ENCODE peak calls at places on chromosomes 12 and 14, in seven cellular contexts. S is neuronal stem cell, T is H9, B is IMR-90, C is H1, L is trophoblast cell, P is mesendoderm. M is an unnamed sample.

GRCh38 chr14:31990959-31991541 is 86.1 kb upstream of the ARHGAP5 start:
- DNase-seq in S (no peak), T (no peak), B (no peak), C (no peak), L (peak), P (no peak), M (peak)

GRCh38 chr12:51528852-51529545 is 62.0 kb upstream of the SCN8A start:
- DNase-seq in S (no peak), T (no peak), B (no peak), C (no peak), L (peak), P (peak), M (no peak)

GRCh38 chr12:100356646-100357223 is at the start of gene SLC17A8:
- DNase-seq in S (peak), T (peak), B (no peak), C (peak), L (no peak), P (peak), M (no peak)

GRCh38 chr14:32669416-32669815 is 269.3 kb upstream of the NPAS3 start:
- DNase-seq in S (no peak), T (no peak), B (no peak), C (no peak), L (no peak), P (no peak), M (no peak)

GRCh38 chr14:22213110-22213509 is 375.9 kb downstream of the DAD1 start:
- DNase-seq in S (no peak), T (no peak), B (peak), C (no peak), L (peak), P (no peak), M (peak)

GRCh38 chr12:56987551-56988053 is 18.7 kb downstream of the ZBTB39 start:
- DNase-seq in S (peak), T (peak), B (peak), C (peak), L (peak), P (peak), M (peak)

GRCh38 chr12:51395283-51396230 is 4.4 kb upstream of the GALNT6 start:
- DNase-seq in S (no peak), T (peak), B (no peak), C (no peak), L (no peak), P (peak), M (no peak)

GRCh38 chr14:35470775-35471174 is 63.2 kb upstream of the INSM2 start:
- DNase-seq in S (peak), T (no peak), B (peak), C (no peak), L (no peak), P (peak), M (peak)

GRCh38 chr12:104535383-104535782 is 78.6 kb downstream of the CHST11 start:
- DNase-seq in S (no peak), T (no peak), B (peak), C (no peak), L (peak), P (peak), M (no peak)

GRCh38 chr14:92532490-92533163 is 19.0 kb downstream of the RIN3 start:
- DNase-seq in S (no peak), T (no peak), B (no peak), C (no peak), L (no peak), P (no peak), M (no peak)

GRCh38 chr12:93714382-93714781 is 37.2 kb downstream of the CRADD start:
- DNase-seq in S (peak), T (no peak), B (no peak), C (no peak), L (peak), P (peak), M (peak)

GRCh38 chr14:77309122-77309521 is 11.6 kb downstream of the POMT2 start:
- DNase-seq in S (no peak), T (no peak), B (no peak), C (no peak), L (no peak), P (no peak), M (no peak)

GRCh38 chr12:24943947-24944597 is 4.8 kb downstream of the BCAT1 start:
- DNase-seq in S (no peak), T (no peak), B (peak), C (no peak), L (peak), P (no peak), M (peak)

GRCh38 chr12:25994252-25994651 is 35.8 kb downstream of the RASSF8 start:
- DNase-seq in S (no peak), T (no peak), B (peak), C (no peak), L (no peak), P (no peak), M (no peak)

GRCh38 chr12:95633671-95634465 is 82.6 kb upstream of the USP44 start:
- DNase-seq in S (no peak), T (no peak), B (no peak), C (no peak), L (no peak), P (no peak), M (peak)

GRCh38 chr12:122995503-122996187 is 15.2 kb downstream of the ARL6IP4 start:
- DNase-seq in S (no peak), T (no peak), B (no peak), C (no peak), L (no peak), P (no peak), M (no peak)

GRCh38 chr12:52380271-52380694 is 5.2 kb downstream of the KRT84 start:
- DNase-seq in S (no peak), T (peak), B (no peak), C (peak), L (peak), P (peak), M (peak)

GRCh38 chr12:52364061-52364460 is 3.2 kb downstream of the KRT85 start:
- DNase-seq in S (no peak), T (no peak), B (no peak), C (no peak), L (no peak), P (no peak), M (no peak)

GRCh38 chr14:43793579-43793978 is 713.5 kb downstream of the FSCB start:
- DNase-seq in S (no peak), T (no peak), B (no peak), C (no peak), L (no peak), P (no peak), M (no peak)

GRCh38 chr14:61530896-61531295 is 164.4 kb upstream of the HIF1A start:
- DNase-seq in S (no peak), T (no peak), B (no peak), C (no peak), L (no peak), P (no peak), M (no peak)

GRCh38 chr12:113400362-113400761 is 3.3 kb downstream of the SDS start:
- DNase-seq in S (no peak), T (no peak), B (no peak), C (no peak), L (no peak), P (no peak), M (no peak)

GRCh38 chr14:52950898-52951729 is at the start of gene FERMT2:
- DNase-seq in S (peak), T (peak), B (peak), C (peak), L (peak), P (peak), M (peak)

GRCh38 chr12:91370086-91370868 is 187.7 kb upstream of the DCN start:
- DNase-seq in S (no peak), T (peak), B (no peak), C (no peak), L (no peak), P (peak), M (no peak)
- H3K23ac ChIP-seq in S (no peak), T (no peak), B (no peak), C (no peak), L (no peak), P (no peak), M (no peak)

GRCh38 chr12:12428961-12429657 is 72.2 kb downstream of the BORCS5 start:
- DNase-seq in S (no peak), T (no peak), B (no peak), C (no peak), L (peak), P (no peak), M (no peak)

GRCh38 chr12:12436831-12437345 is 80.0 kb downstream of the BORCS5 start:
- DNase-seq in S (no peak), T (no peak), B (no peak), C (no peak), L (no peak), P (no peak), M (no peak)

GRCh38 chr12:12428047-12428446 is 71.2 kb downstream of the BORCS5 start:
- DNase-seq in S (no peak), T (no peak), B (no peak), C (no peak), L (peak), P (no peak), M (peak)

GRCh38 chr12:12433203-12433731 is 76.4 kb downstream of the BORCS5 start:
- DNase-seq in S (no peak), T (no peak), B (no peak), C (no peak), L (no peak), P (no peak), M (no peak)

DNA sequence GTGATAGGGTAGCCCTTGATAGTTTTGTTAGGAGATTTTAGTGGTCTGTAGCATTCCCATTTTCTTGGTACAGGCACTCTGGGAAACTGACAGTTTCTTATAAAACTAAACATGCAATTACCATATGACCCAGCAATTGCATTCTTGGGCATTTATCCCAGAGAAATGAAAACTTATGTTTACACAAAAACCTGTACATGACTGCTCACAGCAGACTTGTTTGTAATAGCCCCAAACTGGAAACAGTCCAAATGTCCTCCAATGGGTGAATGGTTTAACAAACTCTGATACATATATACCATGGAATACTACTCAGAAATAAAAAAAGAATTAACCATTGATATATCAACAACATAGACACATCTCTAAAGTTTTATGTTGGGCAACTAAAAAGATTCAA is 75.5 kb downstream of the BORCS5 start:
- DNase-seq in S (no peak), T (no peak), B (peak), C (no peak), L (no peak), P (no peak), M (peak)
- H3K27ac ChIP-seq in S (no peak), T (no peak), B (peak), C (no peak), L (no peak), P (no peak), M (no peak)

GRCh38 chr14:105205718-105206208 is 24.7 kb upstream of the NUDT14 start:
- DNase-seq in S (no peak), T (no peak), B (no peak), C (no peak), L (peak), P (no peak), M (no peak)
- H2BK5ac ChIP-seq in S (peak), T (no peak), B (no peak), C (peak), L (no peak), P (no peak), M (no peak)

DNA sequence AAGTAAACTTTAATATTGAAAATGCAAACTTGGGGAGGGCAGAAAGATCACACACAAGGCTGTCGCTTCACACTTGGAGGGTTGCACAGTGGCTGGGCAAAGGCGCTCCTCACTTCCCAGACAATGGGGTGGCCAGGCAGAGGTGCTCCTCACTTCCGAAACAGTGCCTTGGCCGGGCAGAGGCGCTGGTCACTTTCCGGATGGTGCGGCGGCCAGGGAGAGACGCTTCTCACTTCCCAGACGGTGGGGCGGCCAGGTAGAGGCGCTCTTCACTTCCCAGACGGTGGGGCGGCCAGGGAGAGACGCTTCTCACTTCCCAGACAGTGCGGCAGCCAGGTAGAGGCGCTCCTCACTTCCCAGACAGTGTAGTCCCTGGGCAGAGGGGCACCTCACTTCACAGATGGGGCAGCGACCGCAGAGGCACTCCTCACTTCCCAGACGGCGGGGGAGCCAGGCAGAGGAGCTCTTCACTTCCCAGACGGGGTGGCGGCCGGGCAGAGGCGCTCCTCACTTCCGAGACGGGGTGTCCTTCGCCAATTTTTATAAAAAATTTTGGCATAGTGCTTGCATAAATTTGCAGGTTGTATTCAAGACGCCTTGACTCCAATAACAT is 140.8 kb upstream of the PZP start:
- DNase-seq in S (no peak), T (no peak), B (no peak), C (no peak), L (no peak), P (no peak), M (no peak)
- H3K23ac ChIP-seq in S (no peak), T (no peak), B (no peak), C (no peak), L (no peak), P (no peak), M (no peak)

GRCh38 chr12:76945867-76946266 is 67.0 kb upstream of the CSRP2 start:
- DNase-seq in S (no peak), T (no peak), B (peak), C (no peak), L (peak), P (no peak), M (peak)

GRCh38 chr12:76942276-76942675 is 63.5 kb upstream of the CSRP2 start:
- DNase-seq in S (no peak), T (no peak), B (peak), C (no peak), L (peak), P (no peak), M (peak)

GRCh38 chr12:76944892-76945291 is 66.1 kb upstream of the CSRP2 start:
- DNase-seq in S (no peak), T (no peak), B (no peak), C (no peak), L (peak), P (no peak), M (no peak)

GRCh38 chr12:76946451-76946850 is 67.6 kb upstream of the CSRP2 start:
- DNase-seq in S (no peak), T (no peak), B (no peak), C (no peak), L (no peak), P (no peak), M (no peak)

DNA sequence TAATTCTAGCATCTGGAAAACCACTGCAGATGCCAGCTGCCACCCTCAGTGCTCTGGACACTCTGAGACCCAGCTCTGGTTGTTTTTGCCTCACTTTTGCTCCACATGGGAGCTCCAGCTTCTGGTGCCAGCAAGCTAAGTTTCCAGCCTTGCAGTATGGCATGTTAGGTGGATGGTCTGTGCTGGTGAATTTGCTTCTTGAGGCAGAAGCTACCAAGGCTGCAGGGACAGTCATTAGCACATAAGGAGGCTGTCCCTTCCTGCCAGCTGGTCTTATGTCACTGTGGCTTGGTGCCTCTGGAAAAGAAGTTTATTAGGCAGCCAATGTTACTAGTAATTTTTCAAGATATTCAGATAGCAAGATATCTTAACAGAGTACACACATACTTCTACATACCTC is 64.2 kb upstream of the CSRP2 start:
- DNase-seq in S (no peak), T (no peak), B (no peak), C (no peak), L (no peak), P (no peak), M (no peak)
- H3K27ac ChIP-seq in S (no peak), T (no peak), B (peak), C (no peak), L (no peak), P (no peak), M (no peak)

M was measured in mesenchymal stem cell.